ENCODE peak calls at places on chromosomes 16 and 17, in five cellular contexts. D, T, N, J and W are unnamed samples. For H3K9me3, the result is how much of the 10 kb centered on the place peaks cover.

GRCh38 chr17:50363217-50364060 is 9.5 kb downstream of the MRPL27 start:
- DNase-seq in D (no peak), T (no peak), N (no peak), J (no peak), W (no peak)

GRCh38 chr17:60641810-60642220 is 35.8 kb upstream of the BCAS3 start:
- DNase-seq in D (peak), T (peak), N (peak), J (peak), W (peak)

GRCh38 chr17:33225509-33225908 is 67.6 kb downstream of the ASIC2 start:
- DNase-seq in D (peak), T (no peak), N (no peak), J (no peak), W (no peak)

GRCh38 chr16:56263711-56264608 is 72.7 kb downstream of the GNAO1 start:
- DNase-seq in D (no peak), T (no peak), N (peak), J (peak), W (no peak)

GRCh38 chr17:38562903-38563302 is 42.8 kb downstream of the SRCIN1 start:
- DNase-seq in D (no peak), T (no peak), N (no peak), J (no peak), W (no peak)

GRCh38 chr16:78128920-78129319 is 29.5 kb downstream of the WWOX start:
- DNase-seq in D (no peak), T (no peak), N (no peak), J (peak), W (no peak)

GRCh38 chr17:41267711-41268110 is 2.5 kb downstream of the KRTAP9-6 start:
- DNase-seq in D (no peak), T (no peak), N (no peak), J (no peak), W (no peak)

GRCh38 chr16:31143036-31143888 is 6.6 kb downstream of the PRSS36 start:
- DNase-seq in D (no peak), T (peak), N (no peak), J (no peak), W (peak)

GRCh38 chr17:74452841-74453661 is 13.4 kb upstream of the CD300A start:
- DNase-seq in D (no peak), T (peak), N (no peak), J (peak), W (peak)

GRCh38 chr17:73069164-73069774 is 23.2 kb downstream of the SLC39A11 start:
- DNase-seq in D (no peak), T (no peak), N (no peak), J (no peak), W (no peak)

GRCh38 chr17:29949708-29950107 is 8.3 kb downstream of the EFCAB5 start:
- DNase-seq in D (no peak), T (no peak), N (no peak), J (no peak), W (no peak)

GRCh38 chr16:24689128-24689527 is 40.3 kb upstream of the TNRC6A start:
- DNase-seq in D (no peak), T (no peak), N (no peak), J (peak), W (no peak)

DNA sequence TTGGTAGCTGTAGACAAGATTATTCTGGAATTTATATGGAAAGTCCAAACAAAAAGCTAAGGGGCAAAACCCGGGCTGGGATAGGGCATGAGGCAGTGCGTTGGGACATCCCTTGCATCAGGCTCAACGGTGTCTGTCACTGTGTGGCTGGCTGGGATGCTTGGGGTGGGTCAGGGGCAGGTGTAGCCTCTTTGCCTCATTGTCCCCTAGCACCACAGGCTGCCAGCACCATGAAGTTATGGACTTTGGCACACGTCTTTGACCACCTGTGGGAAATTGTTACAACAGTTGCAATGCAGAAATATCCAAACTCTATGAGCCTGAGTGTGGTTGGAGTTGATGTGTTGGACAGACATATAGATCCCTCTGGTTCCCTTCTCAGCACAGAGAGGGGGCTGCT is 32.8 kb upstream of the MARCHF10 start:
- DNase-seq in D (no peak), T (no peak), N (no peak), J (no peak), W (no peak)
- H3K9me3 ChIP-seq in D (under half), T (under half), N (under half), J (under half), W (under half)

GRCh38 chr17:58377661-58378060 is 25.7 kb upstream of the SUPT4H1 start:
- DNase-seq in D (no peak), T (no peak), N (no peak), J (no peak), W (no peak)
- H3K9me3 ChIP-seq in D (under half), T (under half), N (under half), J (under half), W (under half)

DNA sequence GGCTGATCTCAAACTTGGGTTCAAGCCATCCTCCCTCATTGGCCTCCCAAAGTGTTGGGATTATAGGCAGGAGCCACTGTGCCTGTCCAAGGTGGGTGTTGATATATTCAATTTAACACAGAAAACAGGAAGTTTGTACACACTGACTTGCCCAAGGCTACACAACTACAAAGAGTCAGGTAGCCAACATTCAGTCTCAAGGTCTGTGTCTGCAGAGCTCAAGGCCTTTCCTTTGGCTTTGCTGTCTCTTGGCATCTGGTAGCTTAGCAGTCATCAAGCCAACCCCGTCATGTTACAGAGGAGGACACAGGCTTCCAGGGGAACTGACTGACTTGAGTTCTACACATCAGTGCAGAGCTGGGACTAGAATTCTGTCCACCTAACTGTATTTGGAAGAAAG is 11.9 kb upstream of the MEFV start:
- DNase-seq in D (no peak), T (no peak), N (no peak), J (no peak), W (no peak)
- H3K9me3 ChIP-seq in D (under half), T (under half), N (under half), J (under half), W (under half)

GRCh38 chr16:57313509-57313908 is 29.0 kb upstream of the PLLP start:
- DNase-seq in D (no peak), T (no peak), N (no peak), J (no peak), W (no peak)
- H3K9me3 ChIP-seq in D (under half), T (under half), N (under half), J (under half), W (under half)

GRCh38 chr17:39828443-39828842 is 35.7 kb downstream of the IKZF3 start:
- DNase-seq in D (no peak), T (no peak), N (no peak), J (peak), W (no peak)
- H3K9me3 ChIP-seq in D (under half), T (under half), N (under half), J (under half), W (under half)